ENCODE peak calls at places on chromosome 7, in seven cellular contexts. N is A549, I is HCT116, V is PC-3, E is heart left ventricle, U is upper lobe of right lung, K is IMR-90. S is an unnamed sample. For H3K4me1, the result is how much of the 10 kb centered on the place peaks cover.

GRCh38 chr7:65475734-65476319 is 102.2 kb downstream of the ZNF92 start:
- DNase-seq in N (no peak), I (no peak), V (peak), E (no peak), U (no peak), K (no peak), S (no peak)

GRCh38 chr7:84100866-84101265 is 93.7 kb downstream of the SEMA3A start:
- DNase-seq in N (peak), I (peak), V (peak), E (no peak), U (no peak), K (peak), S (no peak)

GRCh38 chr7:36207451-36208291 is 54.6 kb downstream of the EEPD1 start:
- DNase-seq in N (peak), I (no peak), V (peak), E (peak), U (no peak), K (peak), S (no peak)

GRCh38 chr7:107109955-107110354 is 58.8 kb upstream of the HBP1 start:
- DNase-seq in N (no peak), I (no peak), V (no peak), E (no peak), U (no peak), K (no peak), S (no peak)

GRCh38 chr7:140348161-140348849 is 50.0 kb downstream of the SLC37A3 start:
- DNase-seq in N (no peak), I (no peak), V (no peak), E (no peak), U (no peak), K (peak), S (no peak)

GRCh38 chr7:126803060-126803665 is 449.6 kb downstream of the GRM8 start:
- DNase-seq in N (peak), I (peak), V (peak), E (no peak), U (no peak), K (peak), S (peak)

GRCh38 chr7:110975476-110975875 is 115.5 kb upstream of the LRRN3 start:
- DNase-seq in N (no peak), I (no peak), V (no peak), E (no peak), U (no peak), K (no peak), S (no peak)

GRCh38 chr7:78587443-78588044 is 789.0 kb downstream of the PHTF2 start:
- DNase-seq in N (peak), I (peak), V (peak), E (no peak), U (no peak), K (peak), S (no peak)

GRCh38 chr7:14341200-14341599 is 351.7 kb upstream of the ETV1 start:
- DNase-seq in N (no peak), I (no peak), V (no peak), E (no peak), U (no peak), K (no peak), S (no peak)

GRCh38 chr7:45921699-45922519 is 837 bp upstream of the IGFBP3 start:
- DNase-seq in N (peak), I (peak), V (peak), E (peak), U (no peak), K (peak), S (no peak)

GRCh38 chr7:188727-189500 is 3.5 kb upstream of the FAM20C start:
- DNase-seq in N (no peak), I (no peak), V (no peak), E (no peak), U (no peak), K (no peak), S (no peak)

GRCh38 chr7:130151591-130152269 is 53.5 kb downstream of the TMEM209 start:
- DNase-seq in N (no peak), I (no peak), V (no peak), E (no peak), U (no peak), K (peak), S (no peak)

GRCh38 chr7:65307651-65308299 is 65.9 kb upstream of the ZNF92 start:
- DNase-seq in N (peak), I (peak), V (peak), E (no peak), U (no peak), K (peak), S (peak)

GRCh38 chr7:23863209-23863798 is 153.3 kb downstream of the STK31 start:
- DNase-seq in N (peak), I (peak), V (peak), E (no peak), U (no peak), K (peak), S (peak)

GRCh38 chr7:2943851-2944601 is 99.6 kb downstream of the CARD11 start:
- DNase-seq in N (no peak), I (no peak), V (no peak), E (no peak), U (peak), K (no peak), S (no peak)

GRCh38 chr7:70630647-70631457 is 501.1 kb upstream of the GALNT17 start:
- DNase-seq in N (no peak), I (no peak), V (no peak), E (peak), U (no peak), K (peak), S (no peak)

GRCh38 chr7:106717997-106718871 is 57.3 kb upstream of the CCDC71L start:
- DNase-seq in N (peak), I (peak), V (peak), E (no peak), U (no peak), K (peak), S (peak)

GRCh38 chr7:125848157-125848556 is 918.5 kb upstream of the POT1 start:
- DNase-seq in N (no peak), I (no peak), V (no peak), E (no peak), U (no peak), K (no peak), S (no peak)

GRCh38 chr7:30837581-30837980 is 66.4 kb downstream of the MINDY4 start:
- DNase-seq in N (no peak), I (no peak), V (no peak), E (no peak), U (no peak), K (no peak), S (no peak)

GRCh38 chr7:86745019-86745745 is 101.5 kb downstream of the GRM3 start:
- DNase-seq in N (no peak), I (no peak), V (no peak), E (no peak), U (no peak), K (no peak), S (no peak)

GRCh38 chr7:16344927-16345326 is 76.4 kb downstream of the CRPPA start:
- DNase-seq in N (no peak), I (no peak), V (no peak), E (no peak), U (no peak), K (no peak), S (no peak)

GRCh38 chr7:131071786-131072504 is 255.7 kb upstream of the MKLN1 start:
- DNase-seq in N (no peak), I (no peak), V (peak), E (no peak), U (no peak), K (peak), S (no peak)

GRCh38 chr7:73931502-73931901 is 70.5 kb downstream of the TMEM270 start:
- DNase-seq in N (no peak), I (no peak), V (no peak), E (no peak), U (no peak), K (no peak), S (no peak)

DNA sequence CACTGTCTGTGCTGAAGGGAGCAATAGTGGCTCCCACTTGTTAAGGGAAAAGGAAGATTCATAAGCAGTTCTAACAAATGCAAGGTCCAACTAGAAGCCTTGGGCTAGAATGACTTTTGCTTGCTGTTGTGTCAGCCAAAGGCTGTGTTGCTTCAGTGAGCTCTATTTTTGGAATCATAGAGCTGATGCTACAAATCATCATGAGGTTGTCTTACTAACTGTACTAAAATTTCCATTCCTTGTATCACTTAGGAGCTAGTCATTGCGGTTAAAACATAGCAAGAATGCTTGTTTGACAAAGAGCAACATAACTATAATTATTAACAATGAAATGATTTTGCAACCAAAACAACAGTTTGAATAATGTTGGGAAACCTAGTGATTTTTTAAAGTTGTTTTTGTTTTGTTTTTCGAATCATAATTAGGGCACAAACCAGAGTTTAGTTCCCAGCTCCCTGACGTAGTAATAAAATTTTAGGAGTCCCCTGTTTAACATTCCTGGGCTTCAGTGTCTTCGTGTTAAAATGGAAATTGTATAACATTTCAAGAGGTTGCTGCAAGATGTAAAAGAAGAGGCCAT is 183.5 kb downstream of the MACC1 start:
- DNase-seq in N (no peak), I (no peak), V (peak), E (no peak), U (no peak), K (peak), S (peak)
- H3K27ac ChIP-seq in N (no peak), I (no peak), V (no peak), E (no peak), U (no peak), K (no peak), S (no peak)

GRCh38 chr7:48101880-48102448 is 12.9 kb downstream of the UPP1 start:
- DNase-seq in N (no peak), I (no peak), V (no peak), E (no peak), U (no peak), K (no peak), S (no peak)
- TF ChIP-seq CTCF in N (peak), I (no peak), V (peak), E (peak), U (peak), K (no peak), S (peak)

GRCh38 chr7:47186316-47186715 is 395.6 kb downstream of the TNS3 start:
- DNase-seq in N (no peak), I (no peak), V (no peak), E (no peak), U (no peak), K (no peak), S (no peak)

GRCh38 chr7:47183896-47184629 is 397.8 kb downstream of the TNS3 start:
- DNase-seq in N (no peak), I (no peak), V (no peak), E (no peak), U (no peak), K (no peak), S (no peak)

GRCh38 chr7:47181609-47182264 is 400.2 kb downstream of the TNS3 start:
- DNase-seq in N (no peak), I (no peak), V (no peak), E (no peak), U (no peak), K (no peak), S (no peak)

GRCh38 chr7:47185839-47186238 is 396.1 kb downstream of the TNS3 start:
- DNase-seq in N (no peak), I (no peak), V (no peak), E (no peak), U (no peak), K (no peak), S (no peak)

DNA sequence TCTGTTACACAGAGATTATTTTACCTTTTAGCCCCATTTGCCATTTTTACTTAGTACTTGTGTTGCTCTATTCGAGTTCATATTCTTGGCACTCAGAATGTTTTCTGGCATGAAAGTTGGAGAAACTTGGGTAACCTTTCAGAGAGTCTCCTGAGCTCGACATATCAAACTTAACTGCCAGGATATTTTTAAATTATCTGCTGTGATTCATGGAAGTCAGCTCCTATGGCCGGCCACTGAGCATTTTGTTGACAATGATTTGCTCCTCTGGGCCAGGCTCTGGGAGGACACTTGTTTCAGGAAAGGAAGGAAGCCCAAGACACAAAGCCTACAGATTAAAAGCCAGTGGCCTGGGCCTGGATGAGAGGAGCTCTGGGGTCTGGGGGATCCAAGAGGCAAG is 396.7 kb downstream of the TNS3 start:
- DNase-seq in N (no peak), I (no peak), V (no peak), E (no peak), U (no peak), K (no peak), S (no peak)
- H3K4me1 ChIP-seq in N (under half), I (under half), V (under half), E (half or more), U (under half), K (under half), S (under half)

DNA sequence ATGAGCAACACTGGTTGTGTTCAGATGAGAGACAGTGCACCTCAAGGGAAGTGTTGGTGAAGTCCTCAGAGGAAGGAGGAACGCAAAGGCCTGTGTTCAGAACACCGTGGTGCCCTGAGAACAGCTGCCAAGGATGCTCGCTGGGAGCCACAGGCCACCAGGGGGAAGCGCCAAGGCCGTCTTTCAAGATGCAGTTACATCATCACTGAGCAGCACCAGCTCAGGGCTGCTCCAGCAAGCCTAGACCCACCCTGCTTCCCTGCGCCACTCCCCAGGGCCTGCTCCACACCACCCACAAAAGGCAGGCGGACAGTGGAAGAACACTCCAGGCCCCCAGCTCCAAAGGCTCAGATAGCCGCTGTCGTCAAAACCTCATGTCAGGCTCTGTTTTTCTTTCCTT is 378.8 kb downstream of the DPP6 start:
- DNase-seq in N (no peak), I (no peak), V (no peak), E (no peak), U (no peak), K (no peak), S (no peak)
- H3K27ac ChIP-seq in N (no peak), I (no peak), V (no peak), E (no peak), U (no peak), K (no peak), S (no peak)

DNA sequence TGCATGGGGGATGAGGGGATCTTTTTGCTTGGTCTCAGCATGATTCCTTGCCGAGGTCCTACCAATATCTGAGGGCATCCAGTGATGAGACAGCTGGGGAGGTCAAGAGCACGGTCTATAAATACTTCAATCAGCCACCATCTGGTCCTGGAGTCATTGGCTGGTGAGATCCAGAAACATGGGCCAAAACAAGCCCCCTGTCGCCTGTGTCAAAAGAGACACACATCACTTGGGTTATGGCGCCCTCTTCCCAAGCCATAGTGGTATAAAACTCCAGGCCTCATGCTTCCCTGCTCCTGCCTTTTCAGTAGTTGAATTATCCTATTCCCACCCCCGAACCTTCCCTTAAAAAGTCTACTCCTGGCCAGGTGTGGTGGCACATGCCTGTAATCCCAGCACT is 60.9 kb downstream of the SLC35B4 start:
- DNase-seq in N (no peak), I (no peak), V (no peak), E (no peak), U (no peak), K (no peak), S (no peak)
- TF ChIP-seq CTCF in N (no peak), I (no peak), V (peak), E (no peak), U (no peak), K (no peak), S (peak)

GRCh38 chr7:27143022-27143949 is at the start of gene HOXA5:
- DNase-seq in N (peak), I (no peak), V (no peak), E (peak), U (peak), K (peak), S (peak)
- H3K4me1 ChIP-seq in N (under half), I (under half), V (under half), E (under half), U (under half), K (under half), S (under half)

GRCh38 chr7:149205690-149206381 is 10.5 kb downstream of the ZNF282 start:
- DNase-seq in N (no peak), I (no peak), V (peak), E (no peak), U (peak), K (no peak), S (no peak)
- H3K27ac ChIP-seq in N (no peak), I (no peak), V (peak), E (no peak), U (no peak), K (no peak), S (no peak)

S was measured in foreskin keratinocyte.